ENCODE peak calls at places on chromosomes 11 and 22, in five cellular contexts. E is HCT116, P is astrocyte of the cerebellum, J is fibroblast of pulmonary artery, Y is HFF-Myc. X is an unnamed sample.

GRCh38 chr11:109362059-109362458 is 59.9 kb upstream of the C11orf87 start:
- DNase-seq in P (no peak), E (no peak), Y (no peak), J (no peak), X (peak; percentile 25)

GRCh38 chr22:26466196-26466595 is 17.4 kb downstream of the HPS4 start:
- DNase-seq in J (no peak), P (no peak), Y (no peak), E (no peak), X (no peak)

GRCh38 chr11:83007477-83007876 is 64.2 kb downstream of the RAB30 start:
- DNase-seq in E (no peak), Y (no peak), P (no peak), J (no peak), X (no peak)

GRCh38 chr11:127340438-127340837 is 339.9 kb upstream of the KIRREL3 start:
- DNase-seq in J (no peak), E (no peak), P (no peak), Y (no peak), X (no peak)

GRCh38 chr11:35846874-35847273 is 97.0 kb upstream of the LDLRAD3 start:
- DNase-seq in Y (no peak), P (no peak), E (no peak), J (no peak), X (no peak)

GRCh38 chr22:48900626-48901025 is 927.0 kb downstream of the BRD1 start:
- DNase-seq in J (no peak), P (no peak), E (no peak), Y (no peak), X (no peak)

GRCh38 chr22:24398409-24398808 is 29.0 kb upstream of the ADORA2A start:
- DNase-seq in Y (no peak), J (no peak), E (no peak), P (no peak), X (no peak)

GRCh38 chr11:62687508-62688396 is 1.6 kb downstream of the LRRN4CL start:
- DNase-seq in P (no peak), J (no peak), Y (no peak), E (no peak), X (no peak)

GRCh38 chr11:95346207-95346718 is 115.3 kb upstream of the SESN3 start:
- DNase-seq in J (no peak), Y (no peak), P (no peak), E (no peak), X (no peak)

GRCh38 chr11:2697871-2698270 is 1.9 kb downstream of the KCNQ1OT1 start:
- DNase-seq in E (no peak), P (no peak), Y (no peak), J (no peak), X (no peak)
- H3K4me3 ChIP-seq in E (no peak overlapping the region), P (peak overlapping the region; percentile 81), Y (peak overlapping the region; percentile 56), J (peak overlapping the region; percentile 88), X (peak overlapping the region; percentile 77)

DNA sequence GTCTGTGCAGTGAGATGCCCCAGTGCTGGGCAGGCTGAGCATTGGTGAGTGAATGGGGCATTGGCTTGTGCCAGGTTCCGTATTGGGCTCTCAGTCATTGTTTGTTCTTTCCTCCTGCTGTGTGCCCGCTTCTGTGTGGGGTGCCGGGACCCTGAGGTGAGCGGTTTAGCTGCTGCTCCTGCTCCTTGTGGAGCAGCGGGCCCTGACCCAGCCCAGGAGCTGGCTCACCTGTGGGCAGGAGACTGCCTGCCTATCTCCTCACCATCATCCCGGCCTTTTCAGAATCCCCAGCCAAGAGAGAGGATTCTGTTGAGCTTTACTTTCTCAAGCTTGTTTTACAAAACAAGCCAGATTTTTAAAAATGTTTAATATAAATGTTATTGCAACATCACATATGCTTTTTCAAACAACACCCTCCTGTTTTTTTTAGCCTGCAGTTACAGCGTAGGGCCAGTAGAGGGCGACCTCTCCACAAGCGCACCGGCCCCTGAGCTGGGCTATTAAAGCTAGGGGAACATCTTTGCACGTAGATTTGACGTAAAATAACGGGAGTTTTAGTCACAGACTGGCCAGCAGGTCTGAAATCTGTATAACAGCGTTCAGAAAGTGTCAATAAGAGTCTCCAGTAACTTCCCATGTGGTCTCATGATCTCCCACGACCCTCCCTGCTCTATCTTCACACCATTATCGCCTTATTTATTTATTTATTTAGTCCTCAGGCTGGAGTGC is 25.1 kb upstream of the RELT start:
- DNase-seq in Y (no peak), J (peak; percentile 88), E (peak; percentile 41), P (peak; percentile 60), X (peak; percentile 87)
- TF ChIP-seq CTCF in Y (peak; percentile 97), J (peak; percentile 100), E (peak; percentile 97), P (peak; percentile 99), X (peak; percentile 99)

GRCh38 chr11:68013611-68014156 is 3.6 kb downstream of the ALDH3B1 start:
- DNase-seq in P (no peak), J (no peak), Y (no peak), E (no peak), X (no peak)
- H3K4me3 ChIP-seq in P (no peak overlapping the region), J (no peak overlapping the region), Y (no peak overlapping the region), E (peak overlapping the region; percentile 11), X (no peak overlapping the region)

DNA sequence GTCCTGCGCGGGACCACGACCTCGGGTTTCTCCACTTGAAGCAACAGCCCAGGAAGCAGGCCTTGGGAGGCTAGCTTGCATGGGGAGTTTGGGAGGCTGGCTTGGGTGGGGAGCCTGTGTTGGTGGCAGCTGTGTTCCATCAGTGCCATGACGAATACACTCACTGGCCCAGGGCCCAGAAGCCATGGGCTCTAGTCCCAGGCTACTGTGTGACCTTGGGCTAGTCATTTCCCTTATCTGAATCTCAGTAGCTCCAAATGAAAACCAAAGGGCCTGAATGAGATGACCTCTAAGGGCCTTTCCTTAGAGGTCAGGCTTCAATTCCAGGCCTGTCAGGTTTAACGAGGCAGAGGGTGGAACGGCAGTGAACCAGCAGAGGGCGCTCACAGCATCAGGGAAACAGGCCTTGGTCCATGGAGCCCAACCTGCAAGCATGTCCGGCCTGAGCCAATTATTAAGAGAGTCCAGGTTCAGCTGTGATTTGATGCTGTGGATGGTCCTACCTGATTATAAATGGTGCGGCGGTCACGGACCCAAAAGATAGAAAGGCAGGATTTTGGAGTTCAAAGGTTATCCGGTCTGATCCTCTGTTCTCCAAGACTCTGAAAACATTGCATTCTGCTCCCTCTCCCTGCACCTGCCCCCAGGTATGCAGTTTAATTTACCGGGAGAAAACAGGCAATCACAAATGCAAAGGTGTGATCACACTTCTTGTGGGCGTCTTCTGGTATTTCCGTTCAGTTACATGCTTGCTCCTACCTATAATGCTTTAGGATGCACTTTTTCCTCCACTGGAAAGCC is 15.9 kb downstream of the PTPN5 start:
- DNase-seq in Y (no peak), E (peak; percentile 64), P (no peak), J (peak; percentile 63), X (peak; percentile 63)
- TF ChIP-seq CTCF in Y (peak; percentile 94), E (peak; percentile 96), P (peak; percentile 50), J (peak; percentile 70), X (peak; percentile 84)

GRCh38 chr22:37420656-37421467 is 6.4 kb downstream of the ELFN2 start:
- DNase-seq in J (no peak), P (no peak), Y (no peak), E (no peak), X (peak; percentile 29)
- H3K4me3 ChIP-seq in J (no peak overlapping the region), P (no peak overlapping the region), Y (peak overlapping the region; percentile 43), E (peak overlapping the region; percentile 44), X (peak overlapping the region; percentile 35)

GRCh38 chr11:101913631-101914030 is 1.2 kb upstream of the CEP126 start:
- DNase-seq in J (no peak), Y (no peak), P (no peak), E (no peak), X (no peak)

GRCh38 chr11:101915811-101916291 is 471 bp downstream of the ANGPTL5 start:
- DNase-seq in E (no peak), J (peak; percentile 75), P (no peak), Y (no peak), X (peak; percentile 78)

GRCh38 chr11:101914349-101914736 is 467 bp upstream of the CEP126 start:
- DNase-seq in E (no peak), J (no peak), Y (no peak), P (no peak), X (peak; percentile 65)

GRCh38 chr11:101916422-101916821 is at the start of gene ANGPTL5:
- DNase-seq in Y (no peak), J (no peak), E (no peak), P (no peak), X (no peak)

GRCh38 chr11:101914737-101915426 is at the start of gene CEP126:
- DNase-seq in E (peak; percentile 81), P (peak; percentile 82), Y (peak; percentile 62), J (peak; percentile 97), X (peak; percentile 98)
- TF ChIP-seq CTCF in E (no peak), P (peak; percentile 59), Y (peak; percentile 32), J (peak; percentile 54), X (peak; percentile 59)

DNA sequence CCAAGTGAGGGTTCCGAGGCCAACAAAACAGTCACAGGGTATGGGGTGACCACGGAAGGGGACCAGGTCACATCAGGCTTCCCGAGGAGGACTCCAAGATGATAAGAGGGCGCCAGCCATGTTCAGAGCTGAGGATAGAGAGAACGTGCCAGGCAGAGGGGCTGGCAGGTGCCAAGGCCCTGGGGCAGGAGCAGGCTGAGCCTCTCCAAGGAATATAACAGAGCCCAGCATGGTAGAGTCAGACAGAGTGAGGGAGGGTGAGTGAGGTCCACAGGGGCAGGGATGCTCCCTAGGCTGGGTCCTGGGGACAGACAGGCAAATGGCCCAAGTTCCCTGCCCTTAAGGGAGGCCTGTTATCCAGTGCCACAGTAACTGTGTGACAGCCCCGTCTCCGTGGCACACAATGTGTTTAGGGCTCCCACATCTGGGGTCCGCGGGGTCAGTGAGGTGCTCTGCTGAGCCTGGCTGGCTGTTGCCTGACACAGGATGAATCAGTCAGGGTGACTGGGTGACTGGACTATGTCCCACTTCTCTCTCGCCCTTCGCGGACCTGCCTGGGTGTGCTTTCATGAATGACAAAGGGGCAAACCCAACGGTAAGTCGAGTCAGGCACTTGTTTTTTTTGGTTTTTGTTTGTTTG is 105.3 kb downstream of the MPPED1 start:
- DNase-seq in Y (no peak), P (no peak), E (no peak), J (no peak), X (no peak)
- H3K4me3 ChIP-seq in Y (no peak overlapping the region), P (no peak overlapping the region), E (no peak overlapping the region), J (no peak overlapping the region), X (no peak overlapping the region)

X was measured in cardiac fibroblast.